ENCODE peak calls at places on chromosomes 6 and 20, in seven cellular contexts. P is progenitor cell of endocrine pancreas, M is cardiac fibroblast, W is A549, Y is GM12864, Q is Calu3, K is HL-60. B is an unnamed sample.

GRCh38 chr6:33995046-33995872 is 150.6 kb downstream of the GRM4 start:
- DNase-seq in P (no peak), M (no peak), W (no peak), Y (no peak), Q (no peak), K (no peak), B (no peak)

GRCh38 chr6:2209226-2209809 is 36.1 kb downstream of the GMDS start:
- DNase-seq in P (peak; percentile 54), M (peak; percentile 34), W (no peak), Y (no peak), Q (peak; percentile 73), K (no peak), B (no peak)

GRCh38 chr6:624979-625378 is 31.9 kb downstream of the HUS1B start:
- DNase-seq in P (no peak), M (peak; percentile 51), W (no peak), Y (peak; percentile 66), Q (no peak), K (no peak), B (peak; percentile 66)

GRCh38 chr20:17654649-17655285 is 27.3 kb downstream of the RRBP1 start:
- DNase-seq in P (peak; percentile 39), M (peak; percentile 72), W (no peak), Y (no peak), Q (peak; percentile 2), K (no peak), B (no peak)

GRCh38 chr6:45420083-45420908 is 42.6 kb upstream of the SUPT3H start:
- DNase-seq in P (no peak), M (peak; percentile 66), W (no peak), Y (no peak), Q (no peak), K (no peak), B (peak; percentile 25)

GRCh38 chr6:152057832-152058498 is 250.5 kb downstream of the ESR1 start:
- DNase-seq in P (no peak), M (no peak), W (no peak), Y (no peak), Q (no peak), K (no peak), B (no peak)

GRCh38 chr6:150145830-150146229 is 3.0 kb downstream of the PPP1R14C start:
- DNase-seq in P (no peak), M (no peak), W (no peak), Y (no peak), Q (no peak), K (no peak), B (no peak)

GRCh38 chr6:106315765-106316375 is 9.7 kb downstream of the ATG5 start:
- DNase-seq in P (no peak), M (no peak), W (no peak), Y (no peak), Q (no peak), K (peak; percentile 49), B (no peak)

GRCh38 chr6:75217203-75217602 is 11.3 kb upstream of the COL12A1 start:
- DNase-seq in P (no peak), M (peak; percentile 76), W (no peak), Y (no peak), Q (no peak), K (no peak), B (peak; percentile 39)

GRCh38 chr6:92267335-92267734 is 1152.0 kb downstream of the EPHA7 start:
- DNase-seq in P (no peak), M (no peak), W (no peak), Y (no peak), Q (no peak), K (no peak), B (no peak)

GRCh38 chr6:133645000-133645619 is 243.8 kb upstream of the TCF21 start:
- DNase-seq in P (no peak), M (peak; percentile 77), W (no peak), Y (no peak), Q (peak; percentile 4), K (no peak), B (peak; percentile 51)

GRCh38 chr6:29451471-29452193 is 5.2 kb downstream of the OR11A1 start:
- DNase-seq in P (no peak), M (no peak), W (no peak), Y (no peak), Q (no peak), K (no peak), B (peak; percentile 15)

GRCh38 chr6:137647762-137648412 is 153.7 kb upstream of the OLIG3 start:
- DNase-seq in P (no peak), M (no peak), W (no peak), Y (no peak), Q (no peak), K (no peak), B (peak; percentile 40)

GRCh38 chr6:122772724-122773123 is 6.8 kb upstream of the FABP7 start:
- DNase-seq in P (no peak), M (no peak), W (no peak), Y (no peak), Q (no peak), K (no peak), B (no peak)

GRCh38 chr6:30915591-30915946 is 1.5 kb downstream of the VARS2 start:
- DNase-seq in P (no peak), M (peak; percentile 83), W (peak; percentile 79), Y (peak; percentile 21), Q (peak; percentile 73), K (peak; percentile 36), B (peak; percentile 55)

GRCh38 chr6:75349262-75349984 is 64.8 kb upstream of the TMEM30A start:
- DNase-seq in P (peak; percentile 37), M (peak; percentile 68), W (no peak), Y (no peak), Q (peak; percentile 58), K (no peak), B (peak; percentile 13)

GRCh38 chr20:235891-236290 is 8.8 kb downstream of the DEFB129 start:
- DNase-seq in P (no peak), M (peak; percentile 49), W (no peak), Y (no peak), Q (peak; percentile 9), K (no peak), B (peak; percentile 4)
- TF ChIP-seq CTCF in P (no peak), M (peak; percentile 13), W (no peak), Y (no peak), Q (no peak), K (no peak), B (peak; percentile 32)

GRCh38 chr6:77653817-77654216 is 978 bp downstream of the MEI4 start:
- DNase-seq in P (no peak), M (no peak), W (no peak), Y (no peak), Q (no peak), K (no peak), B (no peak)

GRCh38 chr6:77652739-77653138 is at the start of gene MEI4:
- DNase-seq in P (no peak), M (no peak), W (no peak), Y (no peak), Q (no peak), K (no peak), B (no peak)

DNA sequence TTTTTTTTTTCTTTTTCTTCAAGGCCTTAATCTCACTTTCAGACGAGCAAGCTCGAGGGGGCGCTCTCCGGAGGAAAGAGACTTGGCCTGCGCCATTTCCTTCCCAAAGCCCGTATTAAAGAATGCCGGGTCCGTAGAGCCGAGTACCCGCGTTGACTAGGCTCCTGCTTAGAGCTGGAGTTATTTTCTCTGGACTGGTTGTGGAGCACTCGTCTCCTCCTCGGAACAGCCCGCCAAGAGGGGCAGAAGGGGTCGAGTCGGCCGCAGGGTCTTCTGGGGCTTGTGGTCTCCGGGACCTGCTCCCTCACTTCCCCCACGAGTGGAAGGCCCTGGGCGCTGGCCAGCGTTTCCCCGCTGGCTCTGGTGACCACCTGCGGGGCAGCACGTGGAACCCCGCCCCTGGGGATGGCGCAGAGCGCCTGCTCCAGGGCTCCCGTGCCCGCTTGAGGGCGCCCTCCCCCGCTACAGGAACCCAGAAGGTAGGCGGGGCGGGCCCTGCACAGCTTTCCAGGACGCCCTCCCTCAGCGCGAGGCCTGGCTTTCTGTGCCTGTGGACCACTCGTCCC is 2.7 kb upstream of the MEI4 start:
- DNase-seq in P (peak; percentile 34), M (peak; percentile 1), W (no peak), Y (no peak), Q (peak; percentile 64), K (no peak), B (no peak)
- TF ChIP-seq CTCF in P (peak; percentile 45), M (peak; percentile 24), W (no peak), Y (no peak), Q (peak; percentile 18), K (no peak), B (no peak)

DNA sequence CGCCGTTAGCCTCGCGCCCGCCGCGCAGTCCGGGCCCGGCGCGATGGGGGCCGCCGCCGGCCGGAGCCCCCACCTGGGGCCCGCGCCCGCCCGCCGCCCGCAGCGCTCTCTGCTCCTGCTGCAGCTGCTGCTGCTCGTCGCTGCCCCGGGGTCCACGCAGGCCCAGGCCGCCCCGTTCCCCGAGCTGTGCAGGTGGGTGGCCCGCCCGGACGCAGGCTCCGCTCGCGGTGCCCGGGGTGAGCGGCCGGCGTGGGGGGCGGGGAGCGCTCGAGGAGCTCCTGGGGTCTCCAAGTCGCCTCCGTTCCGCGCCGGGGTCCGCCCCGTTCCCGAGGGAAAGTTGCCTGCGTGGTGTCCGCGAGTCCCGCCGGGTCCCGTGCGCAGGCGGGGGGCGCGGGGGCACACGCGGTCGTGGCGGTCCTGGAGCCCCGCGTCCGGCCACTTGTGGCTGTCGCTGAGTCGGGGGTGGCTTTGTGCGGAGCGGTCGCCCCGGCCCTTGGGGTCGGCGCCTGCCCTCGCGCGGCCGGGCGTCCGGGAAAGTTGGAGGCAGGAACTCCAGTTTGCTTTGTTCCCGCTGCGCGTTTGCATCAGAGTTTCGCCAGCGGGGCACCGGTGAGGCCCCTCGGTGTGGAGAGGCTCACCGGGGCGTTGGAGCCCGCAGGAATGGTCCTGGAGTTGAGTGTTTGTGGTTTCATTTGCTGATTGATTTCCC is 476 bp downstream of the IGF2R start:
- DNase-seq in P (peak; percentile 42), M (peak; percentile 35), W (peak; percentile 6), Y (no peak), Q (peak; percentile 38), K (no peak), B (peak; percentile 8)
- TF ChIP-seq CTCF in P (peak; percentile 30), M (no peak), W (no peak), Y (no peak), Q (no peak), K (no peak), B (peak; percentile 32)

GRCh38 chr20:51326241-51326819 is 216.2 kb downstream of the NFATC2 start:
- DNase-seq in P (peak; percentile 37), M (peak; percentile 24), W (peak; percentile 66), Y (no peak), Q (peak; percentile 66), K (no peak), B (peak; percentile 32)
- TF ChIP-seq CTCF in P (peak; percentile 83), M (peak; percentile 59), W (peak; percentile 54), Y (peak; percentile 63), Q (peak; percentile 79), K (peak; percentile 40), B (peak; percentile 80)

DNA sequence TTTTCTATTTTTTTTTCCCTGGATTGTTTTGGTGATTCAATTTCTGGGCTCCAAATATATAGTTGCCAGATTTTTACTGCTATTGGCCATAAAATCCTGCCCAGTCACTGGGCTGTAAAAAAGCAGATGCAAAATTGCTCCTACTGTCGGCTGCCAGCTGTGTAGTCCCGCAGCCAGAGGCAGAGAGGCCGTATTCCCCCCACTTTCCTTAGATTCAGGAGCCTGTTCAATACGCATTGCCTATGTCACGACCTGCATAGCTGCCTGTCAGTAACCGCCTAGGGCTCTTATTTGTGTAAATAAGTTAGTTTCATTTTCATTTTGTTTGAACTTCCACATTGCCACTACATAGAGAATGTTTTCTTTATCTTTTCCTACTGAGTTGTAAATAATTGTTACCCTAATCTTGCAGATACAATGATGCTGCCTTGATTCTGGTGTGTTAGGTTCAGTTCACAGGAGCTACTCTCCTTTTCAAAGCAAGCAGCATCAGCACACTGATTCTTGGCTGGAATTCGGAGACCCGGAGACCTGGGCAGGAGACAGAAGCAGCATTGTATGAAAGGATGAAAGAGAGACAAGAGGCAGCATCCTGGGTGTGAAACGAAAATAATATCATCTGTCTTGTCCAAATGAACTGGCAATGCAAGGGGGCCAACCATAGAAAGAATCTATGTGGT is 46.0 kb upstream of the UST start:
- DNase-seq in P (no peak), M (peak; percentile 70), W (peak; percentile 5), Y (no peak), Q (no peak), K (no peak), B (peak; percentile 18)
- TF ChIP-seq CTCF in P (no peak), M (no peak), W (no peak), Y (no peak), Q (no peak), K (no peak), B (no peak)

B was measured in HFFc6.